ENCODE peak calls at places on chromosomes 11 and 22, in four cellular contexts. F is HAP-1, R is HuH-7.5, V is amniotic epithelial cell. T is an unnamed sample.

GRCh38 chr11:58774164-58774593 is 42.4 kb upstream of the GLYAT start:
- DNase-seq in F (no peak), R (no peak), V (no peak), T (no peak)

GRCh38 chr11:74443071-74443864 is 24.1 kb downstream of the KCNE3 start:
- DNase-seq in F (peak; percentile 28), R (peak; percentile 14), V (no peak), T (no peak)

GRCh38 chr11:126282742-126283591 is at the start of gene TIRAP:
- DNase-seq in F (peak; percentile 72), R (peak; percentile 64), V (peak; percentile 32), T (no peak)

GRCh38 chr11:107651672-107652071 is 60.2 kb downstream of the SLN start:
- DNase-seq in F (no peak), R (no peak), V (no peak), T (no peak)

GRCh38 chr11:85705805-85706204 is 19.8 kb upstream of the CCDC89 start:
- DNase-seq in F (no peak), R (no peak), V (no peak), T (no peak)

GRCh38 chr11:73295259-73295995 is 12.6 kb upstream of the ARHGEF17 start:
- DNase-seq in F (peak; percentile 89), R (peak; percentile 69), V (peak; percentile 65), T (no peak)

GRCh38 chr11:25910090-25910489 is 421.8 kb upstream of the ANO3 start:
- DNase-seq in F (no peak), R (no peak), V (no peak), T (no peak)

GRCh38 chr22:30665266-30665665 is 2.4 kb downstream of the DUSP18 start:
- DNase-seq in F (no peak), R (no peak), V (no peak), T (no peak)

GRCh38 chr11:34600339-34601084 is 20.4 kb upstream of the EHF start:
- DNase-seq in F (no peak), R (no peak), V (peak; percentile 96), T (no peak)

GRCh38 chr11:115980336-115980735 is 476.1 kb upstream of the CADM1 start:
- DNase-seq in F (no peak), R (no peak), V (no peak), T (no peak)

GRCh38 chr22:49312601-49313000 is 515.1 kb downstream of the BRD1 start:
- DNase-seq in F (no peak), R (no peak), V (no peak), T (no peak)

GRCh38 chr11:126194121-126194543 is 17.3 kb downstream of the RPUSD4 start:
- DNase-seq in F (peak; percentile 70), R (peak; percentile 40), V (peak; percentile 45), T (no peak)

GRCh38 chr22:16914006-16914405 is 88.8 kb upstream of the XKR3 start:
- DNase-seq in F (no peak), R (no peak), V (no peak), T (no peak)

GRCh38 chr22:25835348-25835747 is 93.4 kb downstream of the MYO18B start:
- DNase-seq in F (no peak), R (no peak), V (no peak), T (no peak)

GRCh38 chr11:67442504-67443398 is 525 bp downstream of the CORO1B start:
- DNase-seq in F (no peak), R (no peak), V (no peak), T (no peak)

GRCh38 chr11:120243221-120243620 is 3.3 kb downstream of the POU2F3 start:
- DNase-seq in F (no peak), R (no peak), V (no peak), T (no peak)

GRCh38 chr22:44085743-44086741 is 61.9 kb downstream of the PARVB start:
- DNase-seq in F (peak; percentile 35), R (peak; percentile 42), V (peak; percentile 89), T (no peak)

GRCh38 chr11:8671651-8672062 is 10.8 kb downstream of the TRIM66 start:
- DNase-seq in F (no peak), R (no peak), V (peak; percentile 82), T (no peak)

GRCh38 chr11:82577246-82577645 is 156.4 kb downstream of the FAM181B start:
- DNase-seq in F (no peak), R (no peak), V (no peak), T (no peak)

GRCh38 chr22:46797355-46797754 is 34.9 kb downstream of the TBC1D22A start:
- DNase-seq in F (no peak), R (no peak), V (peak; percentile 62), T (no peak)